ENCODE peak calls at places on chromosomes 6 and 20, in eight cellular contexts. V is heart left ventricle; P is foreskin fibroblast; G is left ventricle myocardium inferior; J is psoas muscle; A is CD8-positive, alpha-beta T cell; W is cardiac fibroblast; U is pancreas. I is an unnamed sample.

GRCh38 chr6:152094992-152095592 is 287.6 kb downstream of the ESR1 start:
- DNase-seq in A (no peak), V (peak), W (peak), J (peak), U (no peak), P (peak), G (peak), I (no peak)

GRCh38 chr6:129238991-129239390 is 356.1 kb downstream of the LAMA2 start:
- DNase-seq in P (no peak), J (no peak), V (no peak), U (no peak), A (no peak), W (no peak), G (no peak), I (no peak)

GRCh38 chr6:147585256-147585655 is 76.8 kb downstream of the SAMD5 start:
- DNase-seq in G (no peak), P (no peak), A (no peak), W (no peak), U (no peak), J (no peak), V (no peak), I (no peak)

GRCh38 chr6:111800468-111800760 is 72.8 kb downstream of the FYN start:
- DNase-seq in A (no peak), J (no peak), U (no peak), W (no peak), P (no peak), V (no peak), G (no peak), I (no peak)

GRCh38 chr6:125858427-125859320 is 67.9 kb downstream of the NCOA7 start:
- DNase-seq in A (no peak), U (no peak), V (peak), J (no peak), G (no peak), P (peak), W (peak), I (peak)

GRCh38 chr20:1440024-1440423 is 26.6 kb downstream of the NSFL1C start:
- DNase-seq in U (no peak), W (peak), P (no peak), G (no peak), A (no peak), V (no peak), J (no peak), I (no peak)

GRCh38 chr20:23086931-23087411 is 847 bp upstream of the CD93 start:
- DNase-seq in A (no peak), W (no peak), V (peak), G (peak), J (peak), P (no peak), U (no peak), I (no peak)

GRCh38 chr20:62128499-62128898 is 6.2 kb downstream of the LSM14B start:
- DNase-seq in J (no peak), V (no peak), G (no peak), P (no peak), A (no peak), W (no peak), U (no peak), I (no peak)

GRCh38 chr6:121522771-121523386 is 87.4 kb downstream of the GJA1 start:
- DNase-seq in W (peak), G (no peak), U (no peak), V (no peak), A (no peak), J (no peak), P (peak), I (no peak)

GRCh38 chr6:47165918-47166317 is 123.8 kb upstream of the ADGRF1 start:
- DNase-seq in G (no peak), P (no peak), U (no peak), J (no peak), V (no peak), W (peak), A (no peak), I (no peak)

GRCh38 chr6:17086469-17086868 is 15.4 kb upstream of the STMND1 start:
- DNase-seq in A (no peak), W (peak), V (peak), U (no peak), G (no peak), J (no peak), P (peak), I (peak)

GRCh38 chr6:17093692-17094091 is 8.2 kb upstream of the STMND1 start:
- DNase-seq in J (no peak), G (no peak), P (no peak), V (no peak), U (no peak), A (no peak), W (no peak), I (no peak)

GRCh38 chr6:17096076-17096475 is 5.8 kb upstream of the STMND1 start:
- DNase-seq in V (no peak), J (no peak), G (no peak), A (no peak), W (no peak), U (no peak), P (no peak), I (no peak)

GRCh38 chr6:17088091-17088611 is 13.7 kb upstream of the STMND1 start:
- DNase-seq in U (no peak), J (no peak), V (no peak), A (no peak), W (no peak), P (no peak), G (no peak), I (no peak)

GRCh38 chr6:17091122-17091521 is 10.7 kb upstream of the STMND1 start:
- DNase-seq in A (no peak), U (no peak), G (no peak), P (no peak), V (no peak), J (no peak), W (peak), I (no peak)
- TF ChIP-seq CTCF in A (no peak), U (no peak), G (peak), P (peak), V (no peak), J (peak), W (peak), I (no peak)

DNA sequence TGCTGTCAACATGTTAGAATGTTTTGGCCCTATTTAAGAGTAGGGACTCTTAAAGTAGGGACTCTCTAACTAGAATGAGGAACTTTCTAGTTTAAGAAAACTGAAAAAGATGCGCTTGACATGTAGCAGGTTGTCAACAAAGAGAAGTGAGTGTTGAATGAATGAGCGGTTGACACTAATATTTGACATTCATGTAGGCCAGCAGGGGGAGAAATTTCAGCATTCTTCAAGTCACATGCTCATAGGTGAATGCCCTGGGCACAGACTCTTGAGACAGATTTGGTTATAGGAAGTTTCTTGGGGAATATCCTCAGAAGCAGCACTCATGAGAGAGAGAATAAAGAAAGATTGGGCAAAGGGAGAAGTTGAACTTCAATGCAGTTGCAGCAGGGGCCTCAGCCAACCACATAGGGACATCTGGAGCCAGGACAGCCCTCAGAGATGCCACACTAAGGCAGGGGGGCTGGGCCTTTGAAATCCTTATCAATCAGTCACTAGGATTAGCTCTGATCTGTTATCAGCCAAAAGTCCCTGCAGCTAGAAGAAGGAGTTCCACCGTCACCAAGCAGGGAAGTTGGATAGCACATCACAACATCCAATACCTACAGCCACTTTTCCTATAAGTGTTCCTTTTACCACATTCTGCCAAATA is 145.1 kb upstream of the FKBP1C start:
- DNase-seq in U (no peak), G (no peak), P (no peak), A (no peak), J (no peak), W (no peak), V (no peak), I (peak)
- TF ChIP-seq CTCF in U (no peak), G (no peak), P (no peak), A (no peak), J (no peak), W (no peak), V (no peak), I (peak)

GRCh38 chr20:13423472-13424173 is 202.5 kb downstream of the ISM1 start:
- DNase-seq in P (no peak), U (no peak), J (no peak), A (no peak), W (no peak), V (no peak), G (no peak), I (no peak)
- TF ChIP-seq CTCF in P (no peak), U (no peak), J (no peak), A (no peak), W (no peak), V (no peak), G (no peak), I (no peak)

GRCh38 chr20:44247676-44248419 is 740 bp downstream of the GDAP1L1 start:
- DNase-seq in P (peak), U (no peak), J (no peak), A (no peak), V (peak), G (peak), W (peak), I (peak)
- TF ChIP-seq CTCF in P (peak), U (no peak), J (no peak), A (no peak), V (peak), G (peak), W (peak), I (peak)

DNA sequence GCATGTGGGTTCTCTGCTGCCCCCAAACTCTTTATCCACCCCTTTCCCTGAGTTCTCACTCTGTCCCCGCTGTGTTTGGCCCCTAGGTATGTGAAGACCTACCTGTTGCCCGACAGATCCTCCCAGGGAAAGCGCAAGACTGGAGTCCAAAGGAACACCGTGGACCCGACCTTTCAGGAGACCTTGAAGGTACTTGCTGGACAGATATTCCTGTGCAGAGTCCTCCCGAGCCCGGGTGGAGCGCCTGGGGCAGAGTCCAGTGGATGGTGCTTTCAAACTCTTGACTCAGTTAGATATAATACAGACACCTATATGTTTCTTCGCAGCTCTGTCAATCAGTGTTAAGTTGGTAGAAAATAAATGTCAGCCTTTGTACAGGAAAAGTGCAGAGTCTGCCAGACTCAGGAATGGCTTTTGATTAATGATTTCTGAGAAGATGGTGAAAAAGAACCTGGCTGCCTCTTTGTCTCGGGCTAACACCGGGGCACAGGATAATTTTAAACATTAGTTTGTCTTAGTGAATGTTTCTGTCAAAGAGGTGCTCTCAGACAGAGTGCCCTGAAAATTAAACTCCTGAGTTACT is 67.2 kb downstream of the EZR start:
- DNase-seq in J (no peak), V (no peak), G (no peak), P (no peak), W (no peak), A (no peak), U (no peak), I (no peak)
- TF ChIP-seq CTCF in J (no peak), V (no peak), G (no peak), P (no peak), W (no peak), A (no peak), U (no peak), I (no peak)

I was measured in GM13977.